ENCODE peak calls at places on chromosomes 3 and 15, in five cellular contexts. H is body of pancreas, J is Peyer's patch, P is HepG2, S is heart left ventricle. F is an unnamed sample.

GRCh38 chr3:169498336-169498735 is 165.2 kb downstream of the MECOM start:
- DNase-seq in H (no peak), J (no peak), P (no peak), S (no peak), F (no peak)

GRCh38 chr3:151795276-151795675 is 18.6 kb upstream of the AADAC start:
- DNase-seq in H (no peak), J (no peak), P (no peak), S (no peak), F (no peak)

GRCh38 chr3:31343075-31343474 is 189.7 kb upstream of the STT3B start:
- DNase-seq in H (no peak), J (no peak), P (no peak), S (no peak), F (no peak)

GRCh38 chr15:25170781-25171110 is 216.0 kb downstream of the SNRPN start:
- DNase-seq in H (no peak), J (no peak), P (no peak), S (peak; percentile 14), F (no peak)

GRCh38 chr15:52247032-52247431 is 48.6 kb downstream of the MYO5C start:
- DNase-seq in H (no peak), J (no peak), P (no peak), S (no peak), F (no peak)

GRCh38 chr15:52224211-52224610 is 33.0 kb upstream of the GNB5 start:
- DNase-seq in H (no peak), J (no peak), P (no peak), S (no peak), F (no peak)

GRCh38 chr3:43001094-43001553 is 22.0 kb downstream of the GASK1A start:
- DNase-seq in H (peak; percentile 82), J (peak; percentile 75), P (peak; percentile 77), S (peak; percentile 82), F (no peak)

GRCh38 chr15:35427091-35427490 is 118.9 kb downstream of the DPH6 start:
- DNase-seq in H (no peak), J (no peak), P (no peak), S (no peak), F (no peak)

GRCh38 chr3:124037332-124037731 is 45.4 kb upstream of the ROPN1 start:
- DNase-seq in H (no peak), J (no peak), P (no peak), S (no peak), F (no peak)

GRCh38 chr3:126436826-126437717 is 38.6 kb downstream of the ZXDC start:
- DNase-seq in H (no peak), J (no peak), P (no peak), S (no peak), F (no peak)

GRCh38 chr3:108822167-108822897 is at the start of gene TRAT1:
- DNase-seq in H (no peak), J (no peak), P (no peak), S (no peak), F (no peak)

GRCh38 chr3:20622304-20622703 is 436.3 kb upstream of the SGO1 start:
- DNase-seq in H (no peak), J (no peak), P (no peak), S (no peak), F (no peak)

GRCh38 chr15:88729581-88729980 is 73.7 kb upstream of the ACAN start:
- DNase-seq in H (no peak), J (no peak), P (no peak), S (no peak), F (no peak)

GRCh38 chr3:130981469-130981868 is 45.2 kb downstream of the ASTE1 start:
- DNase-seq in H (no peak), J (no peak), P (no peak), S (no peak), F (no peak)

GRCh38 chr3:40120816-40121215 is 188.7 kb upstream of the EIF1B start:
- DNase-seq in H (no peak), J (no peak), P (no peak), S (no peak), F (no peak)

GRCh38 chr15:50096158-50096821 is 22.7 kb downstream of the ATP8B4 start:
- DNase-seq in H (no peak), J (no peak), P (no peak), S (no peak), F (no peak)

GRCh38 chr15:78842519-78842918 is 30.2 kb upstream of the MORF4L1 start:
- DNase-seq in H (no peak), J (no peak), P (no peak), S (no peak), F (no peak)

GRCh38 chr3:38511546-38511945 is 15.4 kb downstream of the EXOG start:
- DNase-seq in H (no peak), J (no peak), P (no peak), S (no peak), F (no peak)

GRCh38 chr3:71251156-71251775 is 332.3 kb downstream of the FOXP1 start:
- DNase-seq in H (no peak), J (no peak), P (peak; percentile 49), S (no peak), F (no peak)

GRCh38 chr3:10170915-10171478 is 6.3 kb downstream of the IRAK2 start:
- DNase-seq in H (no peak), J (peak; percentile 64), P (no peak), S (no peak), F (no peak)

GRCh38 chr15:47184003-47184404 is 533.3 kb upstream of the SEMA6D start:
- DNase-seq in H (peak; percentile 25), J (no peak), P (no peak), S (no peak), F (no peak)

GRCh38 chr15:42931702-42932486 is 11.3 kb upstream of the TTBK2 start:
- DNase-seq in H (no peak), J (no peak), P (no peak), S (no peak), F (no peak)

GRCh38 chr3:126716057-126716456 is 12.0 kb downstream of the CHCHD6 start:
- DNase-seq in H (no peak), J (no peak), P (no peak), S (no peak), F (no peak)

GRCh38 chr3:44970916-44971490 is 5.0 kb downstream of the ZDHHC3 start:
- DNase-seq in H (no peak), J (no peak), P (no peak), S (no peak), F (no peak)

GRCh38 chr3:44981751-44982150 is 5.7 kb downstream of the EXOSC7 start:
- DNase-seq in H (no peak), J (no peak), P (no peak), S (no peak), F (peak; percentile 58)

GRCh38 chr3:44981220-44981619 is 5.2 kb downstream of the EXOSC7 start:
- DNase-seq in H (no peak), J (no peak), P (no peak), S (no peak), F (peak; percentile 9)

GRCh38 chr3:44974406-44974805 is 1.6 kb downstream of the ZDHHC3 start:
- DNase-seq in H (no peak), J (peak; percentile 82), P (no peak), S (no peak), F (no peak)

DNA sequence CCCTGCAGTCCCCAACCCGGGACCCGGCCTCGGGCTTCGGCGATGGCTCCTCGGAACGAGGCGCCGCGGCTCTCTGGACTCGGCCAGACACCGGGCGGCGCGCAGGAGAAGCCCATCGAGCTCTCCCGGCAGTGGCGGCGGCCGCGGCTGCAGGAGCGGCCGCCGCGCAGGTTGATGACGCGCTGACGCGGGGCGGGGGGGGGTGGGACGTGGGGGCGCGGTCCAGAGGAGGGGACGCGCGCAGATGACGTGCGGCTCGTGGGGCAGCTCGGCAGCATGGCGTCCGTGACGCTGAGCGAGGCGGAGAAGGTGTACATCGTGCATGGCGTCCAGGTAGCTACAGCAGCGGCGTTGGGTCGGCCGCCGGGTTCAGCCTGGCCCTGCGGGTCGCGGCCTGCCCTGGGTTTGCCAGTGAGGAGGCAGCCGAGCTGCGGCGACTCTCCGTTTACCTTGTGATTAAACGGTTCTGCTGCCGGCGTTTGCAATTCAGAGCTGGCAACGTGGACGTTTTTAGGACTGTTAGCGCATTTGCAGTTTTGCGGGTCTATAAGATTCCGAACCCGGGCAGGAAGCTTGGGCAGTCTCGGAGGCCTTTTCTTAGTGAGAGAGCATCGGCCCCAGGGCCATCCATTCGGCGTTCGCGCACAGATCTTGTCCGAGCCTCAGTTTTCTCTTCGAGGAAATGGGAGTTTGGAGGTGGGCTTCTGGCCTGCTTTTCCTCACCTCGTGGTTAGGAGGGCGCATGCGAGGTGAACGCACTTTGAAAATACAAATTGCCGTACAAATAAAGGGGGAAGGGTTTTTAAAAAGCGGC is at the start of the genes EXOSC7 and ZDHHC3:
- DNase-seq in H (peak; percentile 86), J (peak; percentile 95), P (peak; percentile 68), S (peak; percentile 90), F (peak; percentile 97)
- TF ChIP-seq POLR2A in H (peak; percentile 67), J (peak; percentile 83), P (peak; percentile 92), S (peak; percentile 72), F (peak; percentile 69)

GRCh38 chr3:48502728-48503168 is 1.2 kb downstream of the SHISA5 start:
- DNase-seq in H (peak; percentile 66), J (no peak), P (no peak), S (peak; percentile 40), F (peak; percentile 53)

GRCh38 chr3:48505146-48505545 is 1.2 kb upstream of the SHISA5 start:
- DNase-seq in H (no peak), J (no peak), P (no peak), S (no peak), F (no peak)

GRCh38 chr3:48503406-48504050 is 446 bp downstream of the SHISA5 start:
- DNase-seq in H (peak; percentile 25), J (peak; percentile 66), P (no peak), S (peak; percentile 33), F (peak; percentile 84)

GRCh38 chr3:48502121-48502520 is 1.9 kb downstream of the SHISA5 start:
- DNase-seq in H (no peak), J (no peak), P (no peak), S (no peak), F (no peak)

DNA sequence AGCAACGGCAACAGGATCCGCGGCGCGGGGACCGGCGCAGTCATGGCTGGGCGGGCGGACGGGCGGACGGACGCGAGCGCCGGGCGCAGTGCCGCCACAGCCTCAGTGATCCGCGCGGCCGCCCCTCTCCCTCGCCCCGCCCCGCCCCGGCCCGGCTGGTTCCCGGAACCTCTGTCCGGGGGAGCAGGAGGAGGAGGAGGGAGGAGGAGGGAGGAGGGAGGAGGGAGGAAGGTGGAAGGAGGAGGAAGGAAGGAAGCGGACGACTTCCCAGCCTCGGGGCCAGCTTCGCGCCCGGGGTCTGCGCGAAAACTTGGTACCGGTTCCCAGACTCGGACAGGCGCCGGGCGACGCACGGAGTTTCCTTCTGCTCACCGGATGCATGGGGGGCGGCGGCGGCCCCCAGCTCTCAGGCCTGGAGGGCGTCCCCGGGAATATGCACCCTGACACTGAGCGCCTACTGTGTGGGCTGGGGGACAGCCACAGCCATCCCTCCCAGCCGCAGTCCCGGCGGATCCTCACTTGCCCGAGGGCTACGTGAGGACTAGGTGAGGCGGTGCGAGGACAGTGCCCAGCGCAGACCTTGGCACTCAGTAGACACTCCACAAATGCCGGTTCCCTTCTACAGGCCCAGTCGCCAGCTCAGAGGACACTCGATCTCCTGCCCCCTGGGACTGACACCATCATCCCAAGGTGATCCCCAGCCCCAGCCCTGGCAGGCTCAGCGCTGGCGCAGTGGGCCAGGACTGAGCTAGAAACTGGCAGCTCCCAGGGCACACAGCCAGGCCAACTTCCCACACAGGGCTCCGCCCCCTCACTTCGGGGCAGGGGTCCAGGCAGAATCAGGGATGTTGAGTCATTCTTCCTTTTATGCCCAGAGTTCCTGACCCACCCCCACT is at the start of gene SHISA5:
- DNase-seq in H (peak; percentile 69), J (peak; percentile 85), P (no peak), S (peak; percentile 89), F (peak; percentile 82)
- TF ChIP-seq POLR2A in H (peak; percentile 50), J (peak; percentile 9), P (no peak), S (peak; percentile 55), F (no peak)

GRCh38 chr3:58305882-58306661 is at the start of the genes HTD2 and RPP14:
- DNase-seq in H (peak; percentile 99), J (peak; percentile 99), P (peak; percentile 92), S (peak; percentile 99), F (peak; percentile 99)
- TF ChIP-seq POLR2A in H (peak; percentile 81), J (peak; percentile 76), P (peak; percentile 70), S (peak; percentile 76), F (peak; percentile 81)

GRCh38 chr15:68818088-68818670 is 2.5 kb downstream of the ANP32A start:
- DNase-seq in H (peak; percentile 69), J (peak; percentile 76), P (peak; percentile 64), S (peak; percentile 68), F (peak; percentile 84)
- TF ChIP-seq POLR2A in H (no peak), J (peak; percentile 18), P (peak; percentile 75), S (no peak), F (no peak)